ENCODE peak calls at places on chromosomes 1 and 21, in nine cellular contexts. M, N, H, K, W, Y, P, R and V are unnamed samples.

GRCh38 chr1:234962340-234962989 is 166.2 kb downstream of the TOMM20 start:
- DNase-seq in M (no peak), Y (peak), N (no peak), K (no peak), W (peak), P (peak), R (no peak), H (peak), V (peak)

GRCh38 chr21:29511076-29511475 is 212.4 kb downstream of the BACH1 start:
- DNase-seq in N (no peak), K (no peak), Y (no peak), R (no peak), H (no peak), P (no peak), M (no peak), W (no peak), V (no peak)

GRCh38 chr1:51650198-51650597 is 33.3 kb downstream of the OSBPL9 start:
- DNase-seq in K (no peak), H (peak), N (no peak), P (no peak), W (no peak), R (no peak), M (no peak), Y (no peak), V (no peak)

GRCh38 chr1:44808063-44808937 is at the start of gene BTBD19:
- DNase-seq in P (peak), H (peak), W (peak), M (no peak), Y (peak), N (no peak), K (peak), R (no peak), V (peak)

GRCh38 chr1:83545450-83545849 is 453.5 kb downstream of the TTLL7 start:
- DNase-seq in H (no peak), M (no peak), R (no peak), N (no peak), P (no peak), W (no peak), Y (no peak), K (no peak), V (no peak)

GRCh38 chr1:24415910-24416665 is 486 bp downstream of the NIPAL3 start:
- DNase-seq in R (no peak), N (no peak), Y (no peak), P (peak), W (peak), H (no peak), K (no peak), M (no peak), V (no peak)

GRCh38 chr1:6157528-6158174 is 22.5 kb downstream of the CHD5 start:
- DNase-seq in Y (no peak), M (no peak), R (no peak), W (no peak), P (peak), K (no peak), N (no peak), H (peak), V (no peak)

GRCh38 chr1:234611799-234612351 is 1.9 kb upstream of the IRF2BP2 start:
- DNase-seq in N (no peak), R (peak), Y (no peak), W (peak), P (no peak), H (no peak), K (no peak), M (peak), V (peak)

GRCh38 chr21:43812957-43813730 is 23.8 kb downstream of the RRP1 start:
- DNase-seq in M (no peak), H (no peak), N (no peak), R (no peak), P (no peak), K (no peak), Y (no peak), W (no peak), V (no peak)

GRCh38 chr1:233105225-233105624 is 154.8 kb downstream of the NTPCR start:
- DNase-seq in N (no peak), Y (no peak), K (no peak), H (peak), R (no peak), P (peak), M (no peak), W (peak), V (no peak)

GRCh38 chr1:25245809-25246599 is 1.2 kb downstream of the RSRP1 start:
- DNase-seq in W (peak), K (no peak), P (peak), R (no peak), H (peak), N (no peak), M (no peak), Y (no peak), V (peak)

GRCh38 chr21:41671859-41672542 is 94.9 kb downstream of the RIPK4 start:
- DNase-seq in Y (no peak), K (no peak), H (no peak), W (no peak), P (no peak), R (no peak), N (no peak), M (peak), V (no peak)

GRCh38 chr1:175841613-175842234 is 98.3 kb upstream of the TNR start:
- DNase-seq in N (no peak), R (no peak), K (no peak), M (no peak), P (no peak), W (no peak), Y (no peak), H (no peak), V (no peak)

GRCh38 chr1:77888429-77889239 is at the start of gene NEXN:
- DNase-seq in K (no peak), M (peak), H (peak), N (no peak), W (peak), P (peak), R (peak), Y (peak), V (peak)

GRCh38 chr1:77866296-77866695 is 22.1 kb upstream of the NEXN start:
- DNase-seq in P (no peak), W (no peak), N (no peak), H (no peak), R (no peak), M (no peak), K (no peak), Y (no peak), V (no peak)

GRCh38 chr1:226092955-226093354 is 30.4 kb downstream of the H3-3A start:
- DNase-seq in H (peak), R (no peak), W (peak), N (no peak), Y (no peak), K (no peak), P (peak), M (no peak), V (no peak)

GRCh38 chr21:43369124-43369523 is 57.8 kb downstream of the SIK1 start:
- DNase-seq in P (peak), W (peak), H (no peak), R (no peak), K (no peak), Y (no peak), N (no peak), M (no peak), V (no peak)

GRCh38 chr1:6459850-6460265 is 6.1 kb downstream of the TNFRSF25 start:
- DNase-seq in Y (no peak), P (no peak), M (no peak), R (no peak), H (no peak), N (no peak), K (no peak), W (no peak), V (no peak)

GRCh38 chr1:17347769-17348592 is 24.0 kb upstream of the PADI6 start:
- DNase-seq in Y (no peak), K (no peak), W (peak), P (peak), N (no peak), M (peak), H (peak), R (no peak), V (no peak)

GRCh38 chr1:216183427-216183826 is 239.8 kb downstream of the USH2A start:
- DNase-seq in H (no peak), M (no peak), R (no peak), P (no peak), Y (no peak), N (no peak), K (no peak), W (no peak), V (no peak)